ENCODE peak calls at places on chromosomes 12 and 14, in seven cellular contexts. F is substantia nigra, C is astrocyte of the hippocampus, S is Calu3, G is T-cell, A is A549, H is endothelial cell. X is an unnamed sample.

GRCh38 chr14:79557309-79557708 is 654.0 kb downstream of the DIO2 start:
- DNase-seq in A (no peak), F (no peak), S (no peak), G (no peak), H (no peak), C (no peak), X (no peak)

GRCh38 chr12:91387461-91388134 is 205.0 kb upstream of the DCN start:
- DNase-seq in H (no peak), S (no peak), F (no peak), C (peak; percentile 20), A (no peak), G (no peak), X (no peak)

GRCh38 chr14:105250008-105250366 is 1.7 kb downstream of the BTBD6 start:
- DNase-seq in G (no peak), F (no peak), S (no peak), C (no peak), A (no peak), H (no peak), X (no peak)

GRCh38 chr12:5655120-5655519 is 223.2 kb downstream of the NTF3 start:
- DNase-seq in S (no peak), F (no peak), H (no peak), A (no peak), C (no peak), G (no peak), X (no peak)

GRCh38 chr12:13187399-13187798 is 9.1 kb upstream of the EMP1 start:
- DNase-seq in G (no peak), A (peak; percentile 51), F (no peak), H (no peak), S (no peak), C (no peak), X (no peak)

GRCh38 chr12:116635487-116635886 is 76.3 kb downstream of the MAP1LC3B2 start:
- DNase-seq in H (no peak), G (no peak), C (no peak), S (no peak), A (no peak), F (no peak), X (no peak)

GRCh38 chr14:25537846-25538455 is 488.0 kb upstream of the STXBP6 start:
- DNase-seq in A (no peak), H (peak; percentile 72), C (peak; percentile 53), S (no peak), G (no peak), F (no peak), X (peak; percentile 26)

GRCh38 chr14:72894623-72895378 is 900 bp upstream of the DPF3 start:
- DNase-seq in G (peak; percentile 5), A (no peak), F (peak; percentile 7), S (peak; percentile 33), H (peak; percentile 31), C (peak; percentile 57), X (peak; percentile 63)

GRCh38 chr14:98183556-98183955 is 1088.4 kb downstream of the BCL11B start:
- DNase-seq in C (no peak), H (no peak), G (no peak), S (no peak), F (no peak), A (no peak), X (no peak)

GRCh38 chr12:130142736-130143135 is 19.5 kb upstream of the FZD10 start:
- DNase-seq in A (no peak), F (no peak), C (no peak), G (no peak), S (no peak), H (no peak), X (no peak)

X was measured in right lobe of liver.